ENCODE peak calls at places on chromosomes 12 and 14, in nine cellular contexts. A, F, E, N, B, T, Z, L and U are unnamed samples. For H3K4me1, the result is how much of the 10 kb centered on the place peaks cover.

GRCh38 chr14:100285021-100285912 is 21.0 kb downstream of the SLC25A29 start:
- DNase-seq in A (peak), F (peak), E (peak), N (peak), B (peak), T (peak), Z (peak), L (no peak), U (no peak)

GRCh38 chr12:69028941-69029729 is 96.2 kb upstream of the CPM start:
- DNase-seq in A (no peak), F (no peak), E (no peak), N (no peak), B (no peak), T (no peak), Z (no peak), L (no peak), U (no peak)

GRCh38 chr12:105369014-105369413 is 38.5 kb downstream of the C12orf75 start:
- DNase-seq in A (no peak), F (no peak), E (no peak), N (no peak), B (no peak), T (no peak), Z (no peak), L (no peak), U (no peak)

GRCh38 chr12:56165369-56165768 is 7.2 kb downstream of the MYL6 start:
- DNase-seq in A (no peak), F (no peak), E (no peak), N (no peak), B (no peak), T (peak), Z (no peak), L (no peak), U (no peak)

GRCh38 chr12:34606749-34607519 is 584.6 kb downstream of the ALG10 start:
- DNase-seq in A (no peak), F (no peak), E (no peak), N (no peak), B (no peak), T (peak), Z (no peak), L (peak), U (no peak)

GRCh38 chr12:47527816-47528215 is 178.0 kb downstream of the RPAP3 start:
- DNase-seq in A (no peak), F (no peak), E (no peak), N (no peak), B (no peak), T (no peak), Z (no peak), L (no peak), U (no peak)

GRCh38 chr12:113424915-113425823 is 3.0 kb downstream of the SDSL start:
- DNase-seq in A (peak), F (peak), E (peak), N (peak), B (peak), T (peak), Z (peak), L (no peak), U (no peak)

GRCh38 chr12:118520954-118521353 is 144.6 kb downstream of the SUDS3 start:
- DNase-seq in A (no peak), F (no peak), E (no peak), N (no peak), B (no peak), T (no peak), Z (no peak), L (no peak), U (no peak)

GRCh38 chr14:32403688-32404087 is 74.6 kb downstream of the AKAP6 start:
- DNase-seq in A (no peak), F (no peak), E (no peak), N (no peak), B (no peak), T (no peak), Z (no peak), L (no peak), U (no peak)

GRCh38 chr14:26596722-26597030 is 1.2 kb downstream of the NOVA1 start:
- DNase-seq in A (peak), F (peak), E (no peak), N (peak), B (no peak), T (peak), Z (peak), L (no peak), U (no peak)
- H3K4me3 ChIP-seq in A (peak), F (peak), E (no peak), N (peak), B (peak), T (peak), Z (peak), L (peak), U (peak)

GRCh38 chr14:68491793-68492192 is 301.1 kb downstream of the ZFP36L1 start:
- DNase-seq in A (no peak), F (no peak), E (no peak), N (no peak), B (peak), T (no peak), Z (no peak), L (no peak), U (no peak)

GRCh38 chr14:68497016-68497415 is 295.9 kb downstream of the ZFP36L1 start:
- DNase-seq in A (no peak), F (no peak), E (no peak), N (no peak), B (no peak), T (no peak), Z (no peak), L (no peak), U (no peak)

GRCh38 chr14:68495101-68495637 is 297.7 kb downstream of the ZFP36L1 start:
- DNase-seq in A (no peak), F (no peak), E (no peak), N (no peak), B (no peak), T (peak), Z (no peak), L (no peak), U (no peak)

GRCh38 chr14:68495638-68496114 is 297.2 kb downstream of the ZFP36L1 start:
- DNase-seq in A (no peak), F (no peak), E (no peak), N (no peak), B (no peak), T (no peak), Z (no peak), L (no peak), U (no peak)

DNA sequence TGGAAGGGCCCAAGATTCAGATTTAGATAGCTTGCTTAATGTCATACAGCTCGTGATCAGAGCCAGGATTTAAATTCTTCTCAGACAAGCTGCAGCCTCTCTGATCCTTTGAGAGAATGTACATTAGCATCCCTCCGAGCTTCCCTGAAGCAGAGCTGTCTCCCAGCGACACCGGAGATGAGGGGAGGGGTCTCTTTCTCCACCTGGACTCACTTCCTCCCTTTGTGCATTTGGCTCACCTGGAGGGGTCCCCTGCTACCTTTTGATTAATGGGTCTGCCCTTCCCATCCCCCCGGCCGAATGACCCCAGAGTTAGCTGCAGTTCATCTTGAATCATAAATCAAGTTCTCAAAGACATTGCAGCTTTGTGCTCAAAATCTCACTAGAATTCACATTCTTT is 300.0 kb downstream of the ZFP36L1 start:
- DNase-seq in A (no peak), F (no peak), E (no peak), N (no peak), B (peak), T (no peak), Z (no peak), L (no peak), U (no peak)
- H3K4me1 ChIP-seq in A (under half), F (under half), E (under half), N (under half), B (under half), T (under half), Z (under half), L (under half), U (under half)

DNA sequence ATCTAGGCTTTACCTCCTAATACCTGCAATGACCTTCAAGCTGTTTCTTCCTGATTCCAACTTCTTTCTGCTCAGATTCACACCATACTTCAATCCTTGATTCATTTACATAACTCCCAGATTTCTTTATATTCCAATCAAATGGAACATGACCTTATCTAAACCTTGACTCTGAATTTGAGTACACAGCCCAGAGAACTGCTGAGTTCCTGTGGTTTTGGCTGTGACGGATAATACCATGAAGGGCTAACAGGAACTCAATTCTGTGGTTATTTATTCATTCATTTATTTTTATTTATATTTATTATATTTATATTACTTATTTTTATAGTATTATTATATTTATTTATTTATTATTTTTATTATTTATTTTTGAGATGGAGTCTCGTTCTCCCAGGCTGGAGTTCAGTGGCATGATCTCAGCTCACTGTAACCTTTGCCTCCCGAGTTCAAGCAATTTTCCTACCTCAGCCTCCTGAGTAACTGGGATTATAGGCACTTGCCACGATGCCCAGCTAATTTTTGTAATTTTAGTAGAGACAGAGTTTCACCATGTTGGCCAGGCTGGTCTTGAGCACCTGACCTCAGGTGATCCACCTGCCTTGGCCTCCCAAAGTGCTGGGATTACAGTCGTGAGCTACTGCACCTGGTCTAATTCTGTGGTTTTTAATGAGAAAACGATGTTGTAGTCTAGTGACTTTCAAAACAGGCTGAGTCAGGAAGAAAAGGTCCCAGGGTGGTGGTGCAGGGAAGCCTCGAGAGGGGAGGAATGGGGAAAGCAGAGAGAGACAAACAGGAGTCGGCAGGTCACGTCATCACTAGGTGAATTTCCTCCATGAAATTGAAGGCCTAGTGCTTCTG is 11.7 kb downstream of the APOLD1 start:
- DNase-seq in A (no peak), F (no peak), E (no peak), N (no peak), B (no peak), T (no peak), Z (no peak), L (no peak), U (no peak)
- H3K4me3 ChIP-seq in A (no peak), F (no peak), E (no peak), N (no peak), B (no peak), T (no peak), Z (no peak), L (no peak), U (no peak)

GRCh38 chr12:14957769-14958168 is 3.6 kb downstream of the ARHGDIB start:
- DNase-seq in A (no peak), F (no peak), E (no peak), N (no peak), B (no peak), T (no peak), Z (no peak), L (no peak), U (no peak)
- H3K4me1 ChIP-seq in A (under half), F (under half), E (under half), N (under half), B (under half), T (under half), Z (under half), L (under half), U (under half)

DNA sequence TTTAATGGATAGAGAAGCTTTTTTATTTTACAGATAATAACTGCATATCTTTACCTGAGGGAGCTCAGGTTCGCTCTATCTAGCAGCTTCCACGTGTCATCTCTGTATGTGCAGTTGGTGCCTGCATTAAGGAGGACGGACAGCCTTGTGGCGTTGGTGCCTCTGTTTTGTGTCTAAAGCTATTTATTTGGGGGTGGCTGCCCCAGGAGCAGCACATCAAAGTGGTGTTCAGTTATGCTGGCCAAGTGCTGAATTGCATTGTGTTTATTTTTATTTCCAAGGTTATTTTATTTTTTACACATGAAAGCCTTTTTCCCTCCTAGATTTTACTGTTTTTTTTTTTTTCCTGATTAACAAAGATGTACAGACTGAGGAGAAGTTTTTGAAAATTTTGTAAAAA is 59.7 kb downstream of the RASSF3 start:
- DNase-seq in A (no peak), F (no peak), E (no peak), N (no peak), B (no peak), T (no peak), Z (no peak), L (no peak), U (no peak)
- H3K4me3 ChIP-seq in A (no peak), F (no peak), E (peak), N (no peak), B (no peak), T (no peak), Z (peak), L (no peak), U (no peak)

DNA sequence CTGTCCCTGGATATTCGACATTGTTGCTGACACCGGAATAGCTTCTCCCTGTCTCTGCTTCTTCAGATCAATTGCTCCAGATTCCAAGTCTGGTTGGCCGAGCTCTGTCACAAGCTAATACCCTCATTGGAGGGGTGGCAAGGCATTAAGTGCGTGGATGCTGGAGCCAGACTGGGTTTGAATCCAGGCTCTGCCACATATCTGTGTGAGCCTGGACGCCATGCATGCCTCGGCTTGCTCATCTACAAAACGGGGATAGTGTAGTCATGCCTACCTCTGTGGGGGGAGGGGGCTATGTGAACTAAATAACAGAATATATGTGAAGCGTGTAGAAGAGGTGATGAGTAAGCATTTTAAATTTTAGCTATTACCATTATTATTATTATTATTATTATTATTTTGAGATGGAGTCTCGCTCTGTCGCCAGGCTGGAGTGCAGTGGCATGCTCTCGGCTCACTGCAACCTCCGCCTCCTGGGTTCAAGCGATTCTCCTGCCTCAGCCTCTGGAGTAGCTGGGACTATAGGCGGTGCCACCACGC is 97.3 kb downstream of the AACS start:
- DNase-seq in A (no peak), F (no peak), E (no peak), N (no peak), B (no peak), T (no peak), Z (no peak), L (no peak), U (no peak)
- H3K4me1 ChIP-seq in A (under half), F (under half), E (under half), N (under half), B (under half), T (under half), Z (under half), L (under half), U (under half)

DNA sequence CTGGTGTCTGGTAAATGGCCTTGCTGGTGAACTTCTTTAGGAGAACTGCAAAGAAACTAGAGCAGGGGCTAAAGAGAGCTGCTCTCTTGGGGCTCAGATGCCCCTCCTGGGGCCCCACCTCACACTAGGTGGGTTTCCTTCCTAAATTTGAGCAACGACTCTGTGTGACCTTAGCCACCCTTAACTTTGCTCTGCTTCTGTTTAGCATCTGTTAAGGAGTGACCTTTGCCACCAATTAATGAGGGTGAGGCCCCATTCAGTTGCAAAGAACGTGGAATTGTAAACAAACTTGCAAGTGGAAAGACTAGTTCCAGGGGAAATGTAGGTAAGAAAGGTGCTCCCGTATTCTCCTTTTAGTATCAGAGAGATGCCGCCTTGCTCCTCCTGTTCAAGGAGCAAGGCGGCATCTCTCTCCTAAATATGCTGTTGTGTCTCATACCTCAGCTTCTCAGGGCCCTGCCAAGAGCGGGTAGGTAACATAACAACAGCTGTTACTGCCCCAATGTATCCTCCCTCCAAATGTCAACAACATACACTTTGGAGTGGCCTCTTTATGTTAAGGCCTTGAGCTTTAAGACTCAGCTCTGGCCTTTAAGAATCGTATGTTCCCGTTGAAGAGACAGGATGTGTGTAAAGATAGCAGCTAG is 77.6 kb upstream of the FUT8 start:
- DNase-seq in A (no peak), F (no peak), E (no peak), N (no peak), B (peak), T (no peak), Z (no peak), L (no peak), U (peak)
- H3K4me3 ChIP-seq in A (no peak), F (no peak), E (no peak), N (no peak), B (peak), T (no peak), Z (no peak), L (no peak), U (no peak)